ENCODE peak calls at places on chromosomes 12 and 14, in seven cellular contexts. Z is upper lobe of right lung, L is cardiac muscle cell, D is natural killer cell, H is endothelial cell, T is left ventricle myocardium inferior, X is endodermal cell. C is an unnamed sample.

GRCh38 chr12:13008741-13009380 is 8.8 kb upstream of the HEBP1 start:
- DNase-seq in H (no peak), Z (no peak), X (no peak), L (no peak), T (no peak), D (no peak), C (no peak)

GRCh38 chr12:126667340-126667739 is 1599.6 kb upstream of the TMEM132C start:
- DNase-seq in L (peak; percentile 63), D (no peak), T (no peak), H (no peak), X (no peak), Z (no peak), C (no peak)

GRCh38 chr12:85225501-85225900 is 54.5 kb upstream of the ALX1 start:
- DNase-seq in T (no peak), X (no peak), L (no peak), H (no peak), Z (no peak), D (no peak), C (no peak)

GRCh38 chr12:88639361-88639760 is 59.1 kb upstream of the KITLG start:
- DNase-seq in T (no peak), Z (no peak), X (no peak), L (peak; percentile 31), H (peak; percentile 3), D (no peak), C (no peak)

GRCh38 chr12:3155710-3156386 is 78.7 kb downstream of the TSPAN9 start:
- DNase-seq in D (no peak), T (no peak), X (peak; percentile 65), Z (no peak), H (no peak), L (no peak), C (no peak)

GRCh38 chr12:125192690-125193221 is 127.5 kb downstream of the AACS start:
- DNase-seq in L (no peak), H (no peak), X (no peak), Z (no peak), T (no peak), D (no peak), C (no peak)

GRCh38 chr12:124939428-124940142 is 25.1 kb upstream of the UBC start:
- DNase-seq in Z (peak; percentile 90), D (peak; percentile 89), X (peak; percentile 99), L (peak; percentile 94), H (peak; percentile 89), T (peak; percentile 85), C (peak; percentile 96)

GRCh38 chr12:68536885-68537284 is 73.8 kb upstream of the RAP1B start:
- DNase-seq in H (no peak), D (no peak), X (no peak), Z (no peak), L (peak; percentile 23), T (no peak), C (no peak)

GRCh38 chr12:60684988-60685655 is 1089.3 kb downstream of the SLC16A7 start:
- DNase-seq in D (no peak), H (peak; percentile 5), T (no peak), L (no peak), Z (no peak), X (no peak), C (no peak)
- TF ChIP-seq CTCF in D (no peak), H (peak; percentile 50), T (peak; percentile 14), L (no peak), Z (peak; percentile 21), X (no peak), C (no peak)

GRCh38 chr14:78228702-78229327 is 58.6 kb downstream of the NRXN3 start:
- DNase-seq in L (no peak), H (no peak), X (no peak), T (no peak), Z (no peak), D (no peak), C (no peak)

GRCh38 chr14:78222746-78223145 is 52.6 kb downstream of the NRXN3 start:
- DNase-seq in X (no peak), D (no peak), H (no peak), Z (no peak), L (no peak), T (no peak), C (no peak)

GRCh38 chr14:78232666-78233065 is 62.5 kb downstream of the NRXN3 start:
- DNase-seq in D (no peak), Z (no peak), X (no peak), L (no peak), H (no peak), T (no peak), C (no peak)

GRCh38 chr14:78227466-78228077 is 57.4 kb downstream of the NRXN3 start:
- DNase-seq in Z (no peak), H (no peak), L (no peak), D (no peak), T (no peak), X (peak; percentile 67), C (no peak)
- TF ChIP-seq CTCF in Z (no peak), H (no peak), L (no peak), D (no peak), T (no peak), X (peak; percentile 68), C (no peak)

GRCh38 chr14:67837011-67837624 is 17.5 kb downstream of the RAD51B start:
- DNase-seq in T (no peak), Z (no peak), H (peak; percentile 55), L (peak; percentile 90), D (peak; percentile 39), X (peak; percentile 73), C (no peak)
- TF ChIP-seq CTCF in T (peak; percentile 60), Z (peak; percentile 56), H (peak; percentile 70), L (peak; percentile 65), D (peak; percentile 68), X (peak; percentile 78), C (peak; percentile 69)

DNA sequence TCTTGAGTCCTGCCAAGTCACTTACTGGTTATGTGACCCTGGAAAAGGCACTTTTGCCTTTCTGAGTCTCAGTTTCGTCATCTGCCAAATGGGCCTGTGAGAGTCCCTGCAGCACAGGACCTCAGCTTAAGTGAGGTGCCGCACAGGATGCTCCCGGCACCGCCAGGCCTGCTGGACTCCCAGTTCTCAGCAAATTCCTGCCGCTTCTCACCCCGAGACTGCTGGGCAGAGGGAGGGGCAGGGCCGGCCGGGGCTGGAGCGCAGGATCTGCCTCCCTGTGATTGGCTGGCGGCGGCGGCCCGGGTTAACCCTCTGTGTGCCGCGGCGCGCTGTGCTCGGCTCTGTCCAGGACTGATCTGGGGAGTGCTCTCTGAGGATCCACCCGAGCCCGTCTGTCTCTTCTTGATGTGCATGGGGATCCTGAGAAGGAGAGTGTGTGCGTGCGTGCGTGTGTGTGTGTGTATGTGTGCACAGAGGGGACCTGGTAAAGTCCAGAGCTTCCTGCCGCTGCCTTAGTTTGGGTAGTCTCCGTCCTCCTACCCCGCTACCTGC is 8.6 kb downstream of the SETD1B start:
- DNase-seq in X (peak; percentile 97), L (peak; percentile 82), T (peak; percentile 83), H (peak; percentile 77), Z (peak; percentile 90), D (no peak), C (no peak)
- TF ChIP-seq CTCF in X (peak; percentile 65), L (no peak), T (peak; percentile 53), H (no peak), Z (no peak), D (peak; percentile 54), C (no peak)

GRCh38 chr14:99430491-99430890 is 50.2 kb downstream of the SETD3 start:
- DNase-seq in X (peak; percentile 86), H (peak; percentile 56), T (no peak), Z (no peak), D (peak; percentile 33), L (no peak), C (no peak)
- TF ChIP-seq CTCF in X (peak; percentile 79), H (peak; percentile 47), T (peak; percentile 53), Z (peak; percentile 48), D (peak; percentile 58), L (peak; percentile 27), C (peak; percentile 28)

GRCh38 chr14:71739273-71739990 is 192.8 kb upstream of the RGS6 start:
- DNase-seq in X (no peak), D (no peak), Z (no peak), T (no peak), L (peak; percentile 28), H (peak; percentile 35), C (no peak)
- TF ChIP-seq CTCF in X (peak; percentile 32), D (no peak), Z (no peak), T (no peak), L (no peak), H (no peak), C (peak; percentile 43)

GRCh38 chr14:104776961-104777807 is 18.4 kb downstream of the AKT1 start:
- DNase-seq in T (no peak), H (no peak), Z (no peak), L (no peak), D (no peak), X (peak; percentile 65), C (no peak)
- TF ChIP-seq CTCF in T (no peak), H (no peak), Z (no peak), L (no peak), D (no peak), X (peak; percentile 51), C (no peak)

GRCh38 chr14:49892636-49893308 is at the start of gene ARF6:
- DNase-seq in H (peak; percentile 98), T (peak; percentile 99), Z (peak; percentile 100), X (peak; percentile 99), L (peak; percentile 98), D (peak; percentile 97), C (peak; percentile 99)
- TF ChIP-seq CTCF in H (no peak), T (peak; percentile 9), Z (peak; percentile 11), X (no peak), L (peak; percentile 21), D (peak; percentile 16), C (peak; percentile 32)